ENCODE peak calls at places on chromosomes 6 and 20, in four cellular contexts. One of them, this sample, is unnamed.

GRCh38 chr6:157535354-157536217 is 154.6 kb downstream of the ZDHHC14 start:
- DNase-seq in ovary: no peak
- DNase-seq in fibroblast of pulmonary artery: peak; percentile 83
- DNase-seq in gastrocnemius medialis: no peak
- DNase-seq in this sample: peak; percentile 74

GRCh38 chr6:87198496-87198895 is 43.1 kb downstream of the ZNF292 start:
- DNase-seq in ovary: no peak
- DNase-seq in fibroblast of pulmonary artery: peak; percentile 45
- DNase-seq in gastrocnemius medialis: no peak
- DNase-seq in this sample: peak; percentile 32

GRCh38 chr6:52617087-52617486 is 40.2 kb upstream of the TRAM2 start:
- DNase-seq in ovary: no peak
- DNase-seq in fibroblast of pulmonary artery: no peak
- DNase-seq in gastrocnemius medialis: no peak
- DNase-seq in this sample: no peak

GRCh38 chr6:31007694-31008093 is 2.6 kb upstream of the MUC22 start:
- DNase-seq in ovary: no peak
- DNase-seq in fibroblast of pulmonary artery: peak; percentile 53
- DNase-seq in gastrocnemius medialis: no peak
- DNase-seq in this sample: peak; percentile 49

GRCh38 chr6:106973841-106974336 is 640 bp downstream of the CD24 start:
- DNase-seq in ovary: no peak
- DNase-seq in fibroblast of pulmonary artery: no peak
- DNase-seq in gastrocnemius medialis: no peak
- DNase-seq in this sample: peak; percentile 33

GRCh38 chr6:40733290-40733689 is 146.1 kb upstream of the LRFN2 start:
- DNase-seq in ovary: no peak
- DNase-seq in fibroblast of pulmonary artery: no peak
- DNase-seq in gastrocnemius medialis: no peak
- DNase-seq in this sample: no peak

GRCh38 chr20:56328861-56329260 is 29.9 kb upstream of the FAM210B start:
- DNase-seq in ovary: no peak
- DNase-seq in fibroblast of pulmonary artery: peak; percentile 20
- DNase-seq in gastrocnemius medialis: no peak
- DNase-seq in this sample: peak; percentile 46

GRCh38 chr6:83221886-83222479 is 28.8 kb downstream of the RWDD2A start:
- DNase-seq in ovary: no peak
- DNase-seq in fibroblast of pulmonary artery: peak; percentile 73
- DNase-seq in gastrocnemius medialis: no peak
- DNase-seq in this sample: peak; percentile 41

GRCh38 chr20:3239867-3240775 is 1.1 kb upstream of the SLC4A11 start:
- DNase-seq in ovary: no peak
- DNase-seq in fibroblast of pulmonary artery: peak; percentile 26
- DNase-seq in gastrocnemius medialis: no peak
- DNase-seq in this sample: no peak

GRCh38 chr6:134123666-134124208 is 71.3 kb upstream of the SLC2A12 start:
- DNase-seq in ovary: no peak
- DNase-seq in fibroblast of pulmonary artery: peak; percentile 88
- DNase-seq in gastrocnemius medialis: no peak
- DNase-seq in this sample: peak; percentile 75

GRCh38 chr6:106377061-106377540 is 16.6 kb downstream of the CRYBG1 start:
- DNase-seq in ovary: no peak
- DNase-seq in fibroblast of pulmonary artery: peak; percentile 35
- DNase-seq in gastrocnemius medialis: no peak
- DNase-seq in this sample: peak; percentile 32

GRCh38 chr20:62955519-62956386 is 3.2 kb downstream of the SLC17A9 start:
- DNase-seq in ovary: no peak
- DNase-seq in fibroblast of pulmonary artery: no peak
- DNase-seq in gastrocnemius medialis: peak; percentile 41
- DNase-seq in this sample: peak; percentile 3

GRCh38 chr6:114267897-114268296 is 74.9 kb downstream of the HS3ST5 start:
- DNase-seq in ovary: no peak
- DNase-seq in fibroblast of pulmonary artery: no peak
- DNase-seq in gastrocnemius medialis: no peak
- DNase-seq in this sample: no peak

GRCh38 chr20:22944062-22944461 is 91.0 kb upstream of the SSTR4 start:
- DNase-seq in ovary: no peak
- DNase-seq in fibroblast of pulmonary artery: peak; percentile 36
- DNase-seq in gastrocnemius medialis: no peak
- DNase-seq in this sample: no peak

DNA sequence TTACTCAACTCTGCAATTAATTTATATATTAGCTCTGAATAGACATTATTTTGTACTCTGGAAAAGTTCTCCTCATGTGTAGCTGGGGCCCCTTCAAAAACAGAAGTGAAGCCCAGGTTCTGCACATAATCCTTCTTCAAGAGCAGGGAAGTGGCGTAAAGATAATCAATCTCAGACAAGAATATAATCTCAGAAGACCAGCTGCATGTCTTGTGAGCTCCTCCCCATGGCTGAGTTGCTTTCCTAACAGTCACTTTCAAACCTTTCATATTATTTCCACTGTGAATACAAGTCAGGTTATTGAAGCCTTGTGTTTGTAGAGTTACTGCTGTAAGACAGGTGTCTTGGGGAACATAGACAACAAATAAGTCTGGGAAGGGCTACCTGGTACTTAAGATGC is 691.9 kb downstream of the RFPL4B start:
- DNase-seq in ovary: no peak
- DNase-seq in fibroblast of pulmonary artery: no peak
- DNase-seq in gastrocnemius medialis: no peak
- DNase-seq in this sample: no peak
- TF ChIP-seq CTCF in ovary: no peak
- TF ChIP-seq CTCF in fibroblast of pulmonary artery: no peak
- TF ChIP-seq CTCF in gastrocnemius medialis: no peak
- TF ChIP-seq CTCF in this sample: no peak

GRCh38 chr6:21357262-21357661 is 236.3 kb upstream of the SOX4 start:
- DNase-seq in ovary: no peak
- DNase-seq in fibroblast of pulmonary artery: no peak
- DNase-seq in gastrocnemius medialis: no peak
- DNase-seq in this sample: no peak

GRCh38 chr6:21359926-21360325 is 233.6 kb upstream of the SOX4 start:
- DNase-seq in ovary: no peak
- DNase-seq in fibroblast of pulmonary artery: no peak
- DNase-seq in gastrocnemius medialis: no peak
- DNase-seq in this sample: no peak

GRCh38 chr6:21355638-21356037 is 237.9 kb upstream of the SOX4 start:
- DNase-seq in ovary: no peak
- DNase-seq in fibroblast of pulmonary artery: no peak
- DNase-seq in gastrocnemius medialis: no peak
- DNase-seq in this sample: no peak

GRCh38 chr6:21354805-21355238 is 238.7 kb upstream of the SOX4 start:
- DNase-seq in ovary: no peak
- DNase-seq in fibroblast of pulmonary artery: no peak
- DNase-seq in gastrocnemius medialis: peak; percentile 25
- DNase-seq in this sample: no peak

GRCh38 chr6:21360353-21360752 is 233.2 kb upstream of the SOX4 start:
- DNase-seq in ovary: no peak
- DNase-seq in fibroblast of pulmonary artery: no peak
- DNase-seq in gastrocnemius medialis: no peak
- DNase-seq in this sample: no peak
- TF ChIP-seq CTCF in ovary: no peak
- TF ChIP-seq CTCF in fibroblast of pulmonary artery: no peak
- TF ChIP-seq CTCF in gastrocnemius medialis: no peak
- TF ChIP-seq CTCF in this sample: no peak

DNA sequence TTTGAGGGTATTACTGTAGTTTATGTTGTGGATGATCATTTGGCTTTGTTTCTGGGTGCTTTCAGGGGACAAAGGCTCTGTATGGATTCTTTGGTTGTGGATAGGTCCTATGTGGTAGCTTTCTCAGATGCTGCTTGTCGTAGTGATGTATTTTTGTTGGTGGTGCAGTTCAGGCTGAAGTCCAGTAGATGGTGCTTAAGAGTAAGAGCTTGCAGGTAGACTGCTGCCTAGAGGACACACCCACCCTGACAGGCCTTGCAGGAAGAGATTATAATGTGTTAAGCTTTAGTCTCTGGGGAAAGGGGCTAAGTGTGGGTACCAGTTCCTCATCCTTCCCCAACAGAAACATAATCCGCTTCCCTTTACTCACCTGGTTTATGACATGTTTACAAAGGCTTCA is 62.6 kb upstream of the ADGRB3 start:
- DNase-seq in ovary: no peak
- DNase-seq in fibroblast of pulmonary artery: peak; percentile 35
- DNase-seq in gastrocnemius medialis: no peak
- DNase-seq in this sample: peak; percentile 68
- TF ChIP-seq CTCF in ovary: no peak
- TF ChIP-seq CTCF in fibroblast of pulmonary artery: peak; percentile 58
- TF ChIP-seq CTCF in gastrocnemius medialis: no peak
- TF ChIP-seq CTCF in this sample: peak; percentile 54

GRCh38 chr6:105094133-105094640 is 85.6 kb downstream of the POPDC3 start:
- DNase-seq in ovary: no peak
- DNase-seq in fibroblast of pulmonary artery: no peak
- DNase-seq in gastrocnemius medialis: no peak
- DNase-seq in this sample: no peak
- TF ChIP-seq CTCF in ovary: no peak
- TF ChIP-seq CTCF in fibroblast of pulmonary artery: no peak
- TF ChIP-seq CTCF in gastrocnemius medialis: no peak
- TF ChIP-seq CTCF in this sample: no peak

GRCh38 chr20:1805161-1805581 is 90.0 kb upstream of the SIRPA start:
- DNase-seq in ovary: no peak
- DNase-seq in fibroblast of pulmonary artery: no peak
- DNase-seq in gastrocnemius medialis: no peak
- DNase-seq in this sample: no peak

GRCh38 chr20:1802385-1803215 is 92.6 kb upstream of the SIRPA start:
- DNase-seq in ovary: peak; percentile 55
- DNase-seq in fibroblast of pulmonary artery: peak; percentile 71
- DNase-seq in gastrocnemius medialis: no peak
- DNase-seq in this sample: peak; percentile 45

GRCh38 chr20:1804129-1804503 is 91.1 kb upstream of the SIRPA start:
- DNase-seq in ovary: no peak
- DNase-seq in fibroblast of pulmonary artery: no peak
- DNase-seq in gastrocnemius medialis: no peak
- DNase-seq in this sample: no peak

GRCh38 chr20:1804554-1804956 is 90.7 kb upstream of the SIRPA start:
- DNase-seq in ovary: no peak
- DNase-seq in fibroblast of pulmonary artery: no peak
- DNase-seq in gastrocnemius medialis: no peak
- DNase-seq in this sample: no peak

GRCh38 chr20:1803216-1804128 is 91.7 kb upstream of the SIRPA start:
- DNase-seq in ovary: peak; percentile 51
- DNase-seq in fibroblast of pulmonary artery: peak; percentile 67
- DNase-seq in gastrocnemius medialis: no peak
- DNase-seq in this sample: no peak
- TF ChIP-seq CTCF in ovary: no peak
- TF ChIP-seq CTCF in fibroblast of pulmonary artery: no peak
- TF ChIP-seq CTCF in gastrocnemius medialis: no peak
- TF ChIP-seq CTCF in this sample: no peak

GRCh38 chr6:17091122-17091521 is 10.7 kb upstream of the STMND1 start:
- DNase-seq in ovary: no peak
- DNase-seq in fibroblast of pulmonary artery: peak; percentile 33
- DNase-seq in gastrocnemius medialis: no peak
- DNase-seq in this sample: no peak

GRCh38 chr6:17096076-17096475 is 5.8 kb upstream of the STMND1 start:
- DNase-seq in ovary: no peak
- DNase-seq in fibroblast of pulmonary artery: no peak
- DNase-seq in gastrocnemius medialis: no peak
- DNase-seq in this sample: no peak

GRCh38 chr6:17098007-17098406 is 3.8 kb upstream of the STMND1 start:
- DNase-seq in ovary: no peak
- DNase-seq in fibroblast of pulmonary artery: no peak
- DNase-seq in gastrocnemius medialis: no peak
- DNase-seq in this sample: no peak

GRCh38 chr6:17096657-17097056 is 5.2 kb upstream of the STMND1 start:
- DNase-seq in ovary: no peak
- DNase-seq in fibroblast of pulmonary artery: no peak
- DNase-seq in gastrocnemius medialis: no peak
- DNase-seq in this sample: no peak

GRCh38 chr6:17093692-17094091 is 8.2 kb upstream of the STMND1 start:
- DNase-seq in ovary: no peak
- DNase-seq in fibroblast of pulmonary artery: no peak
- DNase-seq in gastrocnemius medialis: no peak
- DNase-seq in this sample: no peak
- TF ChIP-seq CTCF in ovary: no peak
- TF ChIP-seq CTCF in fibroblast of pulmonary artery: peak; percentile 13
- TF ChIP-seq CTCF in gastrocnemius medialis: no peak
- TF ChIP-seq CTCF in this sample: no peak

GRCh38 chr20:43389839-43390626 is 67.7 kb upstream of the SRSF6 start:
- DNase-seq in ovary: no peak
- DNase-seq in fibroblast of pulmonary artery: no peak
- DNase-seq in gastrocnemius medialis: no peak
- DNase-seq in this sample: no peak
- TF ChIP-seq CTCF in ovary: no peak
- TF ChIP-seq CTCF in fibroblast of pulmonary artery: peak; percentile 35
- TF ChIP-seq CTCF in gastrocnemius medialis: peak; percentile 9
- TF ChIP-seq CTCF in this sample: peak; percentile 38

DNA sequence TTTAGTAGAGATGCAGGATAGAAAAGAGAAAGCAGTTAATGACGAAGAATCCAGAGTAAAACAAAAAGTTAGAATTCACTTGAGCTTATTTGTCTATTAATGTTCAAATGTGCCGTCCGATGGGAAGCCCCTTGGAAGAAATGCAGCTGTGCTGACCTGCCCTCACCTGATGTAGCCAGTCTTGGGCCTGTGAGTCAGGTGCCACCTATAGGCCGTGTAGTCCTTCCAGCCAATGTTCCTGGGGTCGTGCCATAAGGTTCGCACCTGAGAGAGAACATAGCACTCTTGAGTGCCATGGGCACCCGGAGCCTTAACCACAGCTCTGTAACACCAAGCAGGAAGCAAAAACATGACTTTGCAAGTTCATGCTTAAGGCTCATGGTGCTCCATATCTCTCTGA is 32.4 kb downstream of the THBS2 start:
- DNase-seq in ovary: no peak
- DNase-seq in fibroblast of pulmonary artery: no peak
- DNase-seq in gastrocnemius medialis: no peak
- DNase-seq in this sample: no peak
- TF ChIP-seq CTCF in ovary: no peak
- TF ChIP-seq CTCF in fibroblast of pulmonary artery: no peak
- TF ChIP-seq CTCF in gastrocnemius medialis: no peak
- TF ChIP-seq CTCF in this sample: no peak

DNA sequence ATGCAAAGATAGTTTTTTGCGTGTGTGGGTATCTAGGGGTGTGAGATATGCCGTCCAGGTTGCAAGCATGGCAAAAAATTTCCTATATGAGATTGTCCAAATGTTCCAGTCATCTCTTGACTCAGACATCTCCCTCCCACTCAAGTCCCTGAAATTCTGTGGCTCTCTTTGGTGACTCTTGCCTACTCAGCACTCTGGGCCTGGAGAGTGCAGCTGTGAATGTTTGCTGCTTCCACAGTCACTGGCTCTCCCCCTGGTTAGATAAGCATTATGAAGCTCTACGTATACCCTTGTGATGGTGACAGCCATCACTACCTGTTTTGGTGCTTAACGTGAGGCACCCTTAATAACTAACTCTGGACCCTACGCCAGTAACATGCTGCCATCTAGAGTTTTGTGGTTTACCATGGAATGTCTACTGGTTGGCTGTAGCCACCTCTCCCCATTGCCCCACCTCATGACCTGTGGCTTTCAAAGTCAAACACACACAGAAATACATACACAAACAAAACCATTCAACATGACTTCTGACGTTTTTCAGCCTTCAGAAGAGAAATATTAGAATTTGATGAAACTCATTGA is 621.9 kb upstream of the CITED2 start:
- DNase-seq in ovary: no peak
- DNase-seq in fibroblast of pulmonary artery: no peak
- DNase-seq in gastrocnemius medialis: no peak
- DNase-seq in this sample: peak; percentile 14
- TF ChIP-seq CTCF in ovary: no peak
- TF ChIP-seq CTCF in fibroblast of pulmonary artery: no peak
- TF ChIP-seq CTCF in gastrocnemius medialis: no peak
- TF ChIP-seq CTCF in this sample: peak; percentile 18

This sample was measured in MCF 10A.